ENCODE peak calls at places on chromosomes 7 and 10, in five cellular contexts. X is astrocyte of the spinal cord, F is AG09309, O is A549, W is fibroblast of mammary gland. Q is an unnamed sample.

GRCh38 chr10:79561257-79561656 is 1.1 kb upstream of the SFTPA2 start:
- DNase-seq in X (no peak), O (no peak), F (no peak), W (no peak), Q (no peak)

GRCh38 chr7:123460616-123461015 is 73.8 kb downstream of the IQUB start:
- DNase-seq in O (peak), W (peak), F (no peak), X (peak), Q (peak)

GRCh38 chr10:69124558-69125121 is 662 bp downstream of the VPS26A start:
- DNase-seq in F (no peak), O (peak), X (peak), W (peak), Q (peak)

GRCh38 chr10:87734987-87735827 is 75.5 kb downstream of the PAPSS2 start:
- DNase-seq in X (peak), F (peak), O (peak), W (peak), Q (peak)

GRCh38 chr7:18666107-18666728 is 170.7 kb downstream of the HDAC9 start:
- DNase-seq in F (peak), O (peak), W (peak), X (peak), Q (peak)

GRCh38 chr7:103048833-103049232 is 25.8 kb downstream of the FBXL13 start:
- DNase-seq in W (peak), O (peak), X (peak), F (no peak), Q (peak)

GRCh38 chr7:92697012-92697411 is 106.8 kb upstream of the FAM133B start:
- DNase-seq in F (no peak), O (no peak), X (no peak), W (no peak), Q (no peak)

GRCh38 chr7:12725575-12726316 is 38.3 kb downstream of the ARL4A start:
- DNase-seq in F (no peak), X (no peak), W (no peak), O (no peak), Q (no peak)

GRCh38 chr10:78802866-78803265 is 265.9 kb upstream of the ZMIZ1 start:
- DNase-seq in X (peak), O (no peak), W (peak), F (peak), Q (peak)

GRCh38 chr10:132844069-132844809 is 58.3 kb upstream of the NKX6-2 start:
- DNase-seq in X (no peak), W (no peak), F (no peak), O (no peak), Q (no peak)

GRCh38 chr10:100982916-100983830 is 4.1 kb downstream of the MRPL43 start:
- DNase-seq in F (no peak), X (no peak), W (no peak), O (no peak), Q (no peak)

GRCh38 chr10:71621783-71622526 is 97.6 kb downstream of the C10orf105 start:
- DNase-seq in F (no peak), O (no peak), W (peak), X (peak), Q (peak)

GRCh38 chr7:66841898-66842297 is 79.1 kb upstream of the TMEM248 start:
- DNase-seq in W (no peak), O (no peak), X (no peak), F (no peak), Q (no peak)

GRCh38 chr7:130880668-130881067 is 146.7 kb upstream of the KLF14 start:
- DNase-seq in O (no peak), X (no peak), F (no peak), W (peak), Q (peak)

GRCh38 chr10:56920586-56921250 is 559.7 kb upstream of the ZWINT start:
- DNase-seq in X (no peak), O (no peak), W (no peak), F (no peak), Q (no peak)

GRCh38 chr7:24836084-24836483 is 78.8 kb upstream of the GSDME start:
- DNase-seq in X (no peak), W (no peak), F (no peak), O (no peak), Q (no peak)

GRCh38 chr7:75055830-75056431 is 17.7 kb downstream of the RCC1L start:
- DNase-seq in O (no peak), W (peak), F (no peak), X (peak), Q (no peak)

DNA sequence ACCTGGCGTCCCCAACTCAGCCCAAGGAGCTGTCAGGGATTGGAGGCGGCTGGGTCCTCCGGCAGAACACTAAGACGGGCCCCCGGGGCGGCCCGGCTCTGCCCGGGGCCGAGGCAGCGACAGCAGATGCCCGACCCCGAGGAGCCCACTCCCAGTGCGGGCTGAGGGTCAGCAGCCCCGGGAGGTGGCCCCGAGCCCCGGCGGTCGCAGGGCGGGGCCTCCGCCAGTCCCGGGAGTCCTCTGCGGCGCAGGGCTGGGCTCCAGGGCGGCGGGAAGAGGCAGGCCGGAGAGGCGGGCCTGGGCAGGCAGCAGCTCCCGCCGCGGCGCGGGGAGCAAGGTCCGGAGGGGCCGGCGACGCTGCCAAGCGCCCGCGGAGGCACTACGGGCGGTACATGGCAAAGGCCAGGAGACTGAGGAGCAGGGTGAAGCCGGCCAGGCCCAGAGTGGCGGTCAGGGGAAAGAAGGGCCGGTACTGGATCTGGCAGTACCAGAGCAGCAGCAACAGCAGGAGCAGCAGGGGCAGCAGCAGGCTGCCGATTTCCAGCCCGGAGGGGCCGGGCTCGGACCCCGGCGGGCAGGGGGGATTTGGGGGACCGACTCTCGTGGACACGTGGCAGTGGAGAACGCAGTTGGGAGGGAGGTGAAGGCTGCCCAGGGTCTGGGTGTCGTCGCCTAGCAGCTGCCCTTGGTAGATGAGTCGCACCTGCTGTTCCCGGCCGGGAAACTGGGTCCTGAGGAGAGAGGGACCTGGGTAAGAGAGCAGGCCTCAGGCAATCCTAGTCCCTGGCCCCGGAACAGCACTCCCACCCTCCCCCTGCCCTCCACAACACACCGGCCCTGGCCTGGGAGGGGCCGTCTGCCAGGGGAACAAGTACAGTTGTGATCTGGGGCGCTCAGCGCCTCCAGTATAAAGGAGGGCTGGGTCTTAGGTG is 827 bp upstream of the FASTK start:
- DNase-seq in O (peak), X (no peak), W (no peak), F (no peak), Q (peak)
- H3K4me3 ChIP-seq in O (peak), X (peak), W (peak), F (peak), Q (peak)

GRCh38 chr7:1920266-1920681 is 250.2 kb downstream of the ELFN1 start:
- DNase-seq in X (no peak), O (no peak), W (peak), F (no peak), Q (no peak)
- H3K4me3 ChIP-seq in X (no peak), O (no peak), W (no peak), F (no peak), Q (no peak)

GRCh38 chr10:21523557-21524008 is 1.9 kb downstream of the SKIDA1 start:
- DNase-seq in O (no peak), X (peak), W (peak), F (no peak), Q (no peak)
- H3K4me3 ChIP-seq in O (no peak), X (no peak), W (no peak), F (no peak), Q (no peak)

GRCh38 chr10:62019013-62019684 is 117.7 kb downstream of the ARID5B start:
- DNase-seq in O (no peak), X (peak), W (peak), F (no peak), Q (no peak)

GRCh38 chr10:62016477-62017140 is 115.1 kb downstream of the ARID5B start:
- DNase-seq in X (no peak), O (no peak), F (no peak), W (peak), Q (no peak)

GRCh38 chr10:62019685-62020361 is 118.3 kb downstream of the ARID5B start:
- DNase-seq in W (no peak), O (no peak), F (no peak), X (no peak), Q (no peak)

GRCh38 chr10:62017141-62017870 is 115.8 kb downstream of the ARID5B start:
- DNase-seq in W (peak), O (no peak), F (no peak), X (no peak), Q (no peak)

GRCh38 chr10:62018141-62018911 is 116.8 kb downstream of the ARID5B start:
- DNase-seq in O (no peak), F (no peak), W (no peak), X (no peak), Q (no peak)
- H3K4me3 ChIP-seq in O (no peak), F (no peak), W (no peak), X (no peak), Q (no peak)

GRCh38 chr10:51000976-51001375 is 73.3 kb upstream of the PRKG1 start:
- DNase-seq in W (peak), X (no peak), O (no peak), F (no peak), Q (peak)
- H3K4me3 ChIP-seq in W (no peak), X (no peak), O (no peak), F (no peak), Q (no peak)

GRCh38 chr7:29189743-29190201 is 4.8 kb upstream of the CHN2 start:
- DNase-seq in W (peak), X (peak), F (no peak), O (peak), Q (peak)
- H3K4me3 ChIP-seq in W (no peak), X (no peak), F (no peak), O (no peak), Q (no peak)

GRCh38 chr7:98772242-98772603 is 97.6 kb downstream of the TMEM130 start:
- DNase-seq in X (no peak), F (no peak), O (no peak), W (no peak), Q (no peak)

GRCh38 chr7:98774893-98775292 is 94.9 kb downstream of the TMEM130 start:
- DNase-seq in X (no peak), W (no peak), F (no peak), O (no peak), Q (no peak)

GRCh38 chr7:98777051-98777450 is 92.8 kb downstream of the TMEM130 start:
- DNase-seq in O (no peak), W (no peak), F (no peak), X (no peak), Q (no peak)

GRCh38 chr7:98771519-98772241 is 98.1 kb downstream of the TMEM130 start:
- DNase-seq in O (no peak), F (peak), X (peak), W (peak), Q (peak)
- H3K4me3 ChIP-seq in O (no peak), F (no peak), X (no peak), W (no peak), Q (no peak)

Q was measured in choroid plexus epithelial cell.